ENCODE peak calls at places on chromosomes 4 and X, in seven cellular contexts. M is aorta, Z is A549, G is colonic mucosa, C is fibroblast of lung, X is sigmoid colon, S is heart right ventricle. O is an unnamed sample.
A peak's percentile ranks its signal among the peaks of the same experiment; 100 is the strongest.

GRCh38 chr4:127145001-127145400 is 487.8 kb upstream of the INTU start:
- DNase-seq in G (no peak), Z (no peak), S (no peak), C (no peak), X (no peak), M (no peak), O (no peak)

GRCh38 chrX:113947548-113947947 is 636.3 kb upstream of the HTR2C start:
- DNase-seq in Z (peak; percentile 1), M (no peak), G (no peak), S (no peak), X (no peak), C (no peak), O (no peak)

GRCh38 chrX:24493740-24494543 is 28.9 kb downstream of the PDK3 start:
- DNase-seq in G (no peak), Z (no peak), M (no peak), S (no peak), X (no peak), C (no peak), O (no peak)

GRCh38 chr4:29304595-29304994 is 1415.6 kb upstream of the PCDH7 start:
- DNase-seq in M (no peak), G (no peak), X (no peak), S (no peak), Z (no peak), C (no peak), O (no peak)

GRCh38 chr4:97144199-97144598 is 999.1 kb downstream of the STPG2 start:
- DNase-seq in C (no peak), S (no peak), X (no peak), Z (no peak), M (no peak), G (no peak), O (no peak)

GRCh38 chrX:139766545-139766983 is 58.6 kb upstream of the MCF2 start:
- DNase-seq in X (no peak), S (no peak), C (no peak), G (no peak), Z (no peak), M (no peak), O (no peak)

GRCh38 chr4:128776794-128777216 is 32.7 kb upstream of the JADE1 start:
- DNase-seq in S (peak; percentile 76), X (peak; percentile 73), Z (peak; percentile 86), C (peak; percentile 98), G (peak; percentile 35), M (peak; percentile 90), O (no peak)

GRCh38 chrX:111352424-111352823 is 59.6 kb downstream of the DCX start:
- DNase-seq in M (no peak), Z (peak; percentile 0), X (peak; percentile 85), S (no peak), G (peak; percentile 38), C (peak; percentile 90), O (no peak)

GRCh38 chr4:110247591-110247990 is 49.2 kb upstream of the ELOVL6 start:
- DNase-seq in X (no peak), Z (no peak), M (no peak), C (no peak), G (no peak), S (no peak), O (no peak)

GRCh38 chr4:5998333-5998936 is 19.8 kb downstream of the C4orf50 start:
- DNase-seq in C (peak; percentile 38), M (peak; percentile 79), Z (peak; percentile 61), X (peak; percentile 68), S (peak; percentile 30), G (peak; percentile 40), O (no peak)

GRCh38 chr4:154517591-154517990 is 26.0 kb upstream of the DCHS2 start:
- DNase-seq in C (no peak), X (no peak), M (no peak), S (no peak), G (no peak), Z (no peak), O (no peak)
- H3K4me1 ChIP-seq in C (no peaks in the 10 kb centered on the region), X (no peaks in the 10 kb centered on the region), M (no peaks in the 10 kb centered on the region), S (no peaks in the 10 kb centered on the region), G (no peaks in the 10 kb centered on the region), Z (no peaks in the 10 kb centered on the region), O (no peaks in the 10 kb centered on the region)

DNA sequence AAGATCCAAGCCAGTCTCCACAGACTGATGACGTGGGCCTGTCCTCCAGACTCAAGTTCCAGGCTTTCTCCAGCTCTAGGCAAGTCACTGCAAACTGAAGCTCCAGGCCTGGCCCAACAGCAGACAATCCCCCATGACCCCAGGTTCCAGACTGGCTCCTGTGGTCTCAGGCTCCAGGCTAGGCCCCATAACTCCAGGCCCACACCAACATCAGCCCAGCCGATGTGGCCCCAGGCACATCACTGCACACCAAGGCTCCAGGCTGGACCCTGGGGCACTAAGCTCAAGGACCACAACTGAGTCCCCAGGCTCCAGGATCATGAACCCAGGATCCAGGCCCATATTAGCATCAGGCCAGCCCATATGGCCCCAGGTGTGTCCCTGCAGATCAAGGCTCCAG is 143.6 kb downstream of the COX7B2 start:
- DNase-seq in M (peak; percentile 26), Z (no peak), G (no peak), S (no peak), C (no peak), X (no peak), O (peak; percentile 20)
- H3K27ac ChIP-seq in M (no peak overlapping the region), Z (no peak overlapping the region), G (no peak overlapping the region), S (no peak overlapping the region), C (no peak overlapping the region), X (no peak overlapping the region), O (no peak overlapping the region)

DNA sequence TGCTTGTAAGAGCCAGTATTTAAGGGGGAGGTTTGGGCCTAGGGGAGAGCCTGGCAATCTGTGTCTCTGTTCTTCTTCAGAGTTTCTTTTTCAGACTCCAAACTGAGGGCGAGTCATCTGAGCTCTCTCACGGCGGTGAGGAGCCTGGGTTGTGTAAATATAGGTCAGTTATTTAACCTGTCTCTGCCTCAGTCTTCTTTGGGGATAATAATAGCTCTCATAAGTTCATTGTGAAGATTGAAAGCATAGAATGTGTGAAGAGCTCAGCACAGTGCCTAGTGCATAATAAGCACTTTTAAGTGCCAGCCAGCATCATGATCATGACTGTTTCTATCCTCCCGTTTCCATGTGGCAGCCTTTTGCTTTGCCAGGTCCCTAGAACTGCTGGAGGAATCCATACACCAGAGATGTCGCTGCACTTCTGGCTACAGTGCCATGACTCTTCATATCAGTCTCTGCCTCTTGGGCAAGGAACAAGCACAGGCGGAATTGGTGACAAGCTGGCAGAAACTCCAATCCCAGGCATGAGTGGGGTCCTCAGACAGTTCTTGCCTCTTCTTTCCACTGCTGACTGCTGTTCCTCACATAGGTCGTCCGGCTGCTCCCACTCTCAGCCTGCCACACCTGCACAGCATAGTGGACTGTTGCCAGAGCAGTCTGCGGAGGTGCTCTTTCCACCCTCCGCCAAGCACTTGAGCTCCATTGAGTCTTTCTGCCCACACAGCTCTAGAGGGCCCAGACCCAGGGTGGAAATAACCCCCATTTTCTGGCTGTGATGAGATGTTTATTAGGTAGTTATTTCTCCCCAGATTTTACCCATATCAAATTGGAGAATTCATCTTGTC is 103.7 kb upstream of the MAML3 start:
- DNase-seq in G (no peak), S (no peak), Z (no peak), X (no peak), M (no peak), C (no peak), O (no peak)
- H3K4me1 ChIP-seq in G (no peaks in the 10 kb centered on the region), S (peaks cover 4% of the 10 kb centered on the region), Z (peaks cover 58% of the 10 kb centered on the region), X (no peaks in the 10 kb centered on the region), M (peaks cover 2% of the 10 kb centered on the region), C (peaks cover 24% of the 10 kb centered on the region), O (peaks cover 24% of the 10 kb centered on the region)

DNA sequence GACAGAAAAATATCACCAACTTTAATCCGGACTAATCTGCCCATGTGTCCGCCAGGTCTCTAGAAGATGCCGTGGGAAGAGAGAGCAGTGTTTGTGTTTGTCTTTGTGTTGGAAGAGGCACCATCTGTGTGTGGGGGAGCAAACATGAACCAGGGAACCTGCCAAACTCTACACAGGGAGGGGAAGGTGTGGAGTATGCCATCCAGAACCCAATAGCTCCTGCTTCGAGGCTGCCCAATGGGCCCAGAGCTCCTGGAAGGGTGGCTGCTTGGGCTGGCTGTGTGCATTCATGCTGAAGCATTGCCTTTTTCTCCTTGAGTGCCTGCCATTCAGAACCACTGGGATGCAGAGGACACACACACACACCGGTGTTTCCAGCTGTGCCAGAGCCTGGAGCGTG is 536.2 kb downstream of the MID1IP1 start:
- DNase-seq in S (no peak), C (no peak), M (no peak), G (no peak), X (no peak), Z (no peak), O (no peak)
- H3K27ac ChIP-seq in S (peak overlapping the region; percentile 41), C (no peak overlapping the region), M (no peak overlapping the region), G (no peak overlapping the region), X (peak overlapping the region; percentile 76), Z (no peak overlapping the region), O (no peak overlapping the region)

GRCh38 chr4:153572609-153573008 is 106.4 kb downstream of the TMEM131L start:
- DNase-seq in Z (no peak), S (no peak), C (no peak), G (no peak), M (no peak), X (no peak), O (no peak)
- H3K4me1 ChIP-seq in Z (peaks cover 3% of the 10 kb centered on the region), S (peaks cover 40% of the 10 kb centered on the region), C (no peaks in the 10 kb centered on the region), G (peaks cover 4% of the 10 kb centered on the region), M (peaks cover 7% of the 10 kb centered on the region), X (no peaks in the 10 kb centered on the region), O (peaks cover 8% of the 10 kb centered on the region)

DNA sequence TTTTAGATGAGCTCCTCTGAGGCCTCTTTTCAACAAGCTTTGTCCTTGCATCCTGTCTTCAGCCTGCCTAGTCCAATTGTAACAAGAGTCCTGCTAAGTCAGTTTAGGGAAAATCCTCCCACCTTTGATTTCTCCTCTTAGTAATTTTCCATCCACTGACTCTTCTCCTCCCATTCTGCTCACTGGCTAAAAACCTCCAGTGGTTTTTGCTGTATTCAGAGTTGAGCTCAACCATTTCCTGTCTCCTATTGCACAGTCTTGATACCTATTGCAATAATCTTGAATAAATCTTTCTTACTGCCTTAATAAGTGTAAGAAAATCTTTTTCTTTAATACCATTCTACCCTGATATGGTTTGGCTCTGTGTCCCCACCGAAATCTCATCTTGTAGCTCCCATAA is 117.8 kb upstream of the ENPP6 start:
- DNase-seq in X (no peak), G (no peak), S (no peak), M (no peak), Z (no peak), C (no peak), O (no peak)
- H3K27ac ChIP-seq in X (no peak overlapping the region), G (no peak overlapping the region), S (no peak overlapping the region), M (no peak overlapping the region), Z (no peak overlapping the region), C (no peak overlapping the region), O (no peak overlapping the region)

GRCh38 chr4:183635737-183636136 is 23.2 kb downstream of the RWDD4 start:
- DNase-seq in X (no peak), Z (no peak), M (no peak), S (no peak), C (no peak), G (no peak), O (no peak)
- H3K4me1 ChIP-seq in X (no peaks in the 10 kb centered on the region), Z (peaks cover 26% of the 10 kb centered on the region), M (no peaks in the 10 kb centered on the region), S (no peaks in the 10 kb centered on the region), C (peaks cover 2% of the 10 kb centered on the region), G (no peaks in the 10 kb centered on the region), O (peaks cover 30% of the 10 kb centered on the region)

DNA sequence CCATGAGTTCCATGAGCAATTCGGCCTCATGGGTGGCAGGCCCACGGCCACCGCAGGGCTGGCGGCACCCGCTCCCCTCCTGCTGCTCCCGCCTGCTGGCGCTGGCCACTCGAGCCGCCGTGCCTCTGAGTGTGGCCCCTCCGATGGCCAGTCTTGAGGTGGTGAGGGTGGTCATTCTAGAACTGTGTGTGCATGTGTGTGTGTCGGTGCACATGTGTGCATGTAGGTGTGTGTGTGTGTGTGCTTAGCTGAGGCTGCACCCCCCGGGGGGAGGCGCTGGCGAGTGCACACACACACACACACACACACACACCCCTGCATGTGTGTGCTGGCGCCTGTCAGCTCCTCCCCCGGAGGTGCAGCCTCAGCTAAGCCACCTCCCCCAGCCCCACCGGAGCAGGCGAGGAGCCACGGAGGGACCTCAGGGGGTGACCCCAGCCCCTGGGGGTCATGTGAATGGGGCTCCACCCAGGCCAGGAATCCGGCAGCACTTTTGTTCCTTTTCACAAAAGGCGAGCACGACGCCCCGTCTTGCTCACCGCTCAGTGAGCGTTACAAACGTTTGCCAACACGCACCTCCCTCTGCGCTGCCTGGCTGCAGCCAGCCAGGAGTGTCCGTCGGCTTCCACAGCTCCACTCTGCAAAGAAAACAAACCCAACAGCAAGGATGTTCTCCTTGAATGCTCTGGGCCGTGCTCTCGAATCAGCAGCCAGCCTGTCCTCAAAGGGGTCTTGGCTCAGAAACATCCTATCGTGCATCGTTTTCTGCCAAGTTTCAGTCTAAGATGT is 29.9 kb downstream of the FGFRL1 start:
- DNase-seq in S (peak; percentile 20), X (no peak), G (no peak), M (no peak), Z (peak; percentile 59), C (peak; percentile 76), O (no peak)
- H3K27ac ChIP-seq in S (no peak overlapping the region), X (no peak overlapping the region), G (no peak overlapping the region), M (no peak overlapping the region), Z (peak overlapping the region; percentile 99), C (no peak overlapping the region), O (peak overlapping the region; percentile 55)

O was measured in RWPE2.